ENCODE peak calls at places on chromosome 4, in six cellular contexts. One of them, this sample, is unnamed.

GRCh38 chr4:80362578-80363181 is 27.1 kb downstream of the CFAP299 start:
- DNase-seq in IMR-90: peak
- DNase-seq in H9: peak
- DNase-seq in mesenchymal stem cell: peak
- DNase-seq in neuronal stem cell: peak
- DNase-seq in H1: no peak
- DNase-seq in this sample: peak

GRCh38 chr4:125387770-125388169 is 73.0 kb downstream of the FAT4 start:
- DNase-seq in H9: no peak
- DNase-seq in IMR-90: no peak
- DNase-seq in mesenchymal stem cell: no peak
- DNase-seq in H1: no peak
- DNase-seq in neuronal stem cell: no peak
- DNase-seq in this sample: no peak

GRCh38 chr4:139943277-139943676 is 210.7 kb downstream of the MAML3 start:
- DNase-seq in H9: no peak
- DNase-seq in neuronal stem cell: peak
- DNase-seq in H1: peak
- DNase-seq in IMR-90: no peak
- DNase-seq in mesenchymal stem cell: no peak
- DNase-seq in this sample: no peak

GRCh38 chr4:173171987-173172386 is 3.4 kb downstream of the GALNT7 start:
- DNase-seq in neuronal stem cell: no peak
- DNase-seq in H1: no peak
- DNase-seq in H9: no peak
- DNase-seq in mesenchymal stem cell: no peak
- DNase-seq in IMR-90: no peak
- DNase-seq in this sample: no peak

GRCh38 chr4:85512446-85513205 is 37.7 kb downstream of the ARHGAP24 start:
- DNase-seq in IMR-90: no peak
- DNase-seq in mesenchymal stem cell: no peak
- DNase-seq in H9: no peak
- DNase-seq in neuronal stem cell: no peak
- DNase-seq in H1: no peak
- DNase-seq in this sample: no peak

GRCh38 chr4:12179264-12179616 is 750.5 kb upstream of the HS3ST1 start:
- DNase-seq in H9: no peak
- DNase-seq in mesenchymal stem cell: no peak
- DNase-seq in IMR-90: no peak
- DNase-seq in H1: no peak
- DNase-seq in neuronal stem cell: no peak
- DNase-seq in this sample: no peak

GRCh38 chr4:121827851-121828250 is 4.2 kb upstream of the CCNA2 start:
- DNase-seq in H1: no peak
- DNase-seq in neuronal stem cell: no peak
- DNase-seq in IMR-90: peak
- DNase-seq in H9: no peak
- DNase-seq in mesenchymal stem cell: no peak
- DNase-seq in this sample: no peak

GRCh38 chr4:175871774-175872405 is 59.8 kb upstream of the GPM6A start:
- DNase-seq in neuronal stem cell: no peak
- DNase-seq in H9: no peak
- DNase-seq in mesenchymal stem cell: no peak
- DNase-seq in IMR-90: no peak
- DNase-seq in H1: no peak
- DNase-seq in this sample: no peak

GRCh38 chr4:105389167-105389566 is 84.7 kb downstream of the PPA2 start:
- DNase-seq in IMR-90: peak
- DNase-seq in neuronal stem cell: no peak
- DNase-seq in H9: no peak
- DNase-seq in H1: no peak
- DNase-seq in mesenchymal stem cell: no peak
- DNase-seq in this sample: no peak

GRCh38 chr4:95857761-95858160 is 17.9 kb downstream of the PDHA2 start:
- DNase-seq in H1: no peak
- DNase-seq in mesenchymal stem cell: no peak
- DNase-seq in H9: no peak
- DNase-seq in IMR-90: no peak
- DNase-seq in neuronal stem cell: no peak
- DNase-seq in this sample: no peak

GRCh38 chr4:148057425-148058020 is 325.6 kb downstream of the ARHGAP10 start:
- DNase-seq in H9: no peak
- DNase-seq in IMR-90: no peak
- DNase-seq in neuronal stem cell: no peak
- DNase-seq in H1: no peak
- DNase-seq in mesenchymal stem cell: no peak
- DNase-seq in this sample: no peak
- H2AK5ac ChIP-seq in H9: no peak
- H2AK5ac ChIP-seq in IMR-90: no peak
- H2AK5ac ChIP-seq in neuronal stem cell: no peak
- H2AK5ac ChIP-seq in H1: no peak
- H2AK5ac ChIP-seq in mesenchymal stem cell: no peak
- H2AK5ac ChIP-seq in this sample: no peak

DNA sequence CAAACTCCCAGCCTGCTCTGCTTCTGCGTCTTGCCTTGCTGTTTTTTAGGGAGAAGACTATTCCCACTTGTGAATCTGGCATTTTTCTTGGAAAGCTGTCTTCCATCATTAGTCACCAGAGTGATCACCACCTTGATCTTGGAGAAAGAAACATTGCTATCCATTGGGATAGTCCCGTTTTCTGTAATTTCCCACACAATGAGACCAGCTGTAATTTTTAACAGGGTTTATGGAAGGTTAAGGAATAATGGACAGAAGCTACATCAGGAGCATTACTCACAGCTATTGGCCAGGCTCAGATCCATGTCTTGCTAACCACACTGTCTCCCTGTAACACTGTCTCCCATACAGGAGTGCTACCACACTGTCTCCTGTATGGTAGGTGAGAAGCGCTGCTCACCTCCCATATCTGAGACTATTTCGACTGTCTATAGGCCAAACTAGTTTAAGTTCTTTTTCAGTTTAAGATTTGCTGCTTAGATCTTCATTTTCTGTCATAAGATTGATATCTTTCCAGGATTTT is 523.0 kb downstream of the SPRY1 start:
- DNase-seq in H1: no peak
- DNase-seq in H9: no peak
- DNase-seq in mesenchymal stem cell: no peak
- DNase-seq in neuronal stem cell: no peak
- DNase-seq in IMR-90: no peak
- DNase-seq in this sample: no peak
- H2AFZ ChIP-seq in H1: peak
- H2AFZ ChIP-seq in H9: no peak
- H2AFZ ChIP-seq in mesenchymal stem cell: peak
- H2AFZ ChIP-seq in neuronal stem cell: peak
- H2AFZ ChIP-seq in IMR-90: no peak
- H2AFZ ChIP-seq in this sample: no peak

DNA sequence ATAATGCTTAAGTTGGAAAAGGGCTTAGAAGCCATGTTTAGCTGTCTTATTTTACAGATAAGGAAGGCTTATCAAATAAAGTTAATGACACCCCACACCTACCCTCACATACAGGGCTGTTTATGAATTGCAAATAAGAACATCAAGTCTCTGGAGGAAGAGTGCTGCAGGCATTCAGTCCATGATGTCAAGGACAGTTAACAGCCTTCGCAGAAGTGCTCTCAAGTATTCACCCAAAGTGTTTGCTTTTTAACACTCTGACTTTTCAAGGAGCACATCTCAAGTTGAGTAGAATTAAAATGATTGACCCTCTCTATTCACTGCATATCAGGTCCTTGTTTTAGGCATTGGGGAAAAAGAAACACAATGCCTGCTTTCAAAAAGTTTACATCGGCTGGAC is 328.7 kb downstream of the LDB2 start:
- DNase-seq in H9: no peak
- DNase-seq in neuronal stem cell: no peak
- DNase-seq in IMR-90: no peak
- DNase-seq in mesenchymal stem cell: no peak
- DNase-seq in H1: no peak
- DNase-seq in this sample: no peak
- H2AK5ac ChIP-seq in H9: no peak
- H2AK5ac ChIP-seq in neuronal stem cell: no peak
- H2AK5ac ChIP-seq in IMR-90: no peak
- H2AK5ac ChIP-seq in mesenchymal stem cell: no peak
- H2AK5ac ChIP-seq in H1: no peak
- H2AK5ac ChIP-seq in this sample: no peak

GRCh38 chr4:183589710-183590109 is 69.3 kb downstream of the RWDD4 start:
- DNase-seq in neuronal stem cell: no peak
- DNase-seq in H9: no peak
- DNase-seq in H1: no peak
- DNase-seq in mesenchymal stem cell: peak
- DNase-seq in IMR-90: no peak
- DNase-seq in this sample: no peak
- H2AFZ ChIP-seq in neuronal stem cell: no peak
- H2AFZ ChIP-seq in H9: no peak
- H2AFZ ChIP-seq in H1: no peak
- H2AFZ ChIP-seq in mesenchymal stem cell: no peak
- H2AFZ ChIP-seq in IMR-90: no peak
- H2AFZ ChIP-seq in this sample: no peak

GRCh38 chr4:76723373-76723772 is 174.6 kb downstream of the SOWAHB start:
- DNase-seq in H9: no peak
- DNase-seq in neuronal stem cell: no peak
- DNase-seq in H1: no peak
- DNase-seq in mesenchymal stem cell: no peak
- DNase-seq in IMR-90: peak
- DNase-seq in this sample: no peak

GRCh38 chr4:76723916-76724315 is 174.0 kb downstream of the SOWAHB start:
- DNase-seq in mesenchymal stem cell: no peak
- DNase-seq in H9: no peak
- DNase-seq in IMR-90: peak
- DNase-seq in neuronal stem cell: peak
- DNase-seq in H1: no peak
- DNase-seq in this sample: no peak

GRCh38 chr4:76725039-76725438 is 172.9 kb downstream of the SOWAHB start:
- DNase-seq in H9: no peak
- DNase-seq in H1: no peak
- DNase-seq in IMR-90: no peak
- DNase-seq in mesenchymal stem cell: no peak
- DNase-seq in neuronal stem cell: no peak
- DNase-seq in this sample: no peak

GRCh38 chr4:76726631-76727030 is 171.3 kb downstream of the SOWAHB start:
- DNase-seq in IMR-90: no peak
- DNase-seq in H9: no peak
- DNase-seq in mesenchymal stem cell: no peak
- DNase-seq in neuronal stem cell: no peak
- DNase-seq in H1: no peak
- DNase-seq in this sample: no peak

DNA sequence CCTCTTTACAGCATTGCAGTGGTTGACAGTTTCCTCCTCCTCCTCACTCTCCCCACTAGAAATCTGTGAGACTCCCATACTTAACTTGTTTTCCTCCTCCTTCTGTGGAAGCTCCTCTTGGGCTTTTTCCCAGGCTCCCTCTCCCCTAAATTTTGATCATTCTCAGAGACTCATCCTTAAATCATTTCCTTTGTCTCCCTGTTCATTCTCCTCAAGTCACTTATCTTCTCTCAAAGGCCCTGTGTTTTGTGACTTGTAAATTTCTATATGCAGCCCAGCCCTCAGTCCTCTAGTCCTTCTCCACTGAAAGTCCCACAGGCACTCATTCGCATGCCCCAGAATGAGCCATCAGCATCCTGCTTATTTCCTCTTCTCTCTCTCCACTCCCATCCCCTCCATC is 171.8 kb downstream of the SOWAHB start:
- DNase-seq in H1: no peak
- DNase-seq in neuronal stem cell: no peak
- DNase-seq in mesenchymal stem cell: no peak
- DNase-seq in IMR-90: peak
- DNase-seq in H9: no peak
- DNase-seq in this sample: no peak
- H2AK5ac ChIP-seq in H1: peak
- H2AK5ac ChIP-seq in neuronal stem cell: no peak
- H2AK5ac ChIP-seq in mesenchymal stem cell: no peak
- H2AK5ac ChIP-seq in IMR-90: peak
- H2AK5ac ChIP-seq in H9: no peak
- H2AK5ac ChIP-seq in this sample: no peak

DNA sequence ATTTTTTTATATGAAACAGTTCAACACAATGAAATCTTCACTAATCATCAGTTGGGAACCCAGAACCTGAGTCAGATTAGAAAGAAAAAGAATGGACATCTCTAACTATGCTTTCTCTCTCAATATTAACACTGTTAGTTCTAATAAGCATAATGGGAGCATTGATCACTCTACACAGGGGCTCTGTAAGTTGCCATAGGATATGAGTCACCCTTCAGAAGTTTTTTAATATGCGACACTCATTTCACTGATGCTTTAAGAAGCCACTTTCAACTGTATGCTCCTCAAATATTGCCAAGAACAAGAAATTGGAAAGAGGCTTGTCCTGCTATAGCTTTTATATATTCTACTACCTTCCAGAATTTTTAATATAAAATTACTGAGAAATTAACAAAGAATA is 187.0 kb downstream of the AASDH start:
- DNase-seq in mesenchymal stem cell: no peak
- DNase-seq in H9: no peak
- DNase-seq in neuronal stem cell: no peak
- DNase-seq in IMR-90: no peak
- DNase-seq in H1: no peak
- DNase-seq in this sample: no peak
- H2AFZ ChIP-seq in mesenchymal stem cell: no peak
- H2AFZ ChIP-seq in H9: no peak
- H2AFZ ChIP-seq in neuronal stem cell: no peak
- H2AFZ ChIP-seq in IMR-90: no peak
- H2AFZ ChIP-seq in H1: no peak
- H2AFZ ChIP-seq in this sample: no peak

DNA sequence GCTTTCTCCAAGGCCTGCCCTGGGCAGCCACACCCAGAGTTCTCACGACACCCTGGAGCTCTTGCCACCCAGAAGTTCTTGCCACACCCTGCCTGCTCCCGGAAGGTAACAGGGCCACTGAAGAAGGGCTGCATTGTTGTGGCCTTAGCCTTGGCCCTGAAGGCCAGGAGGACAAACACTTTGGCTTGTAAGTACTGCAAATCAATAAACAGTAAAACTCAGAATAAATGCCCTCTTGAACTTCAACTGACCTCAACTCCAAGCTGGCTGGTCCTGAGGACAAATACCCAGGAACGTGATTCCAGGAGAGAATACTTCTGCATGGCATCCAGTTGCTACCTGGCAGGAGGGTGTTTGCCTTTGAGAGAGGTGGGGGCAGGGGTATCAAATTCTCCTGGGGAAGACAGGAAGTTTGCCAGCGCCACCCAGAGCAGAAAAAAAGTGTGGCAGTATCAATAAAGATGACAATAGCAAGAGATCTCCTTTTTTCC is 54.1 kb downstream of the TLR10 start:
- DNase-seq in H9: peak
- DNase-seq in H1: peak
- DNase-seq in mesenchymal stem cell: no peak
- DNase-seq in IMR-90: no peak
- DNase-seq in neuronal stem cell: no peak
- DNase-seq in this sample: no peak
- H2AK5ac ChIP-seq in H9: no peak
- H2AK5ac ChIP-seq in H1: no peak
- H2AK5ac ChIP-seq in mesenchymal stem cell: no peak
- H2AK5ac ChIP-seq in IMR-90: peak
- H2AK5ac ChIP-seq in neuronal stem cell: no peak
- H2AK5ac ChIP-seq in this sample: no peak